ENCODE peak calls at places on chromosomes 5 and 9, in ten cellular contexts. Y is left ventricle myocardium inferior, W is GM13976, I is endodermal cell, K is kidney, H is WTC11, C is glutamatergic neuron, M is HFFc6, U is astrocyte of the spinal cord, T is endothelial cell. J is an unnamed sample.

GRCh38 chr5:115875447-115875846 is 33.7 kb downstream of the AP3S1 start:
- DNase-seq in U (no peak), H (no peak), C (no peak), W (no peak), T (no peak), M (no peak), K (no peak), I (peak; percentile 50), Y (no peak), J (no peak)

GRCh38 chr9:131276107-131276888 is at the start of gene FAM78A:
- DNase-seq in Y (peak; percentile 72), M (no peak), C (peak; percentile 63), H (peak; percentile 51), U (no peak), W (peak; percentile 65), I (peak; percentile 81), T (peak; percentile 45), K (peak; percentile 87), J (no peak)

GRCh38 chr9:72351538-72352453 is 13.2 kb downstream of the ZFAND5 start:
- DNase-seq in T (no peak), U (peak; percentile 78), M (peak; percentile 74), I (peak; percentile 59), C (no peak), H (no peak), K (no peak), W (no peak), Y (peak; percentile 37), J (no peak)

GRCh38 chr9:137502008-137502913 is 43.1 kb upstream of the NSMF start:
- DNase-seq in M (no peak), W (peak; percentile 81), Y (no peak), U (no peak), H (no peak), T (peak; percentile 40), C (peak; percentile 80), K (no peak), I (peak; percentile 66), J (no peak)

GRCh38 chr9:84947412-84947972 is 278.0 kb downstream of the NTRK2 start:
- DNase-seq in W (no peak), Y (peak; percentile 16), I (no peak), K (no peak), C (no peak), M (no peak), T (no peak), U (no peak), H (no peak), J (no peak)

GRCh38 chr5:119028575-119028974 is 40.2 kb upstream of the DTWD2 start:
- DNase-seq in Y (no peak), I (no peak), C (no peak), W (no peak), K (no peak), M (no peak), H (no peak), U (no peak), T (no peak), J (no peak)

GRCh38 chr9:79757906-79758669 is 186.3 kb downstream of the TLE4 start:
- DNase-seq in K (no peak), C (no peak), T (no peak), M (no peak), W (no peak), Y (no peak), U (peak; percentile 31), H (no peak), I (no peak), J (no peak)

GRCh38 chr5:176360894-176361436 is 599 bp downstream of the KIAA1191 start:
- DNase-seq in Y (no peak), K (no peak), C (no peak), H (no peak), U (no peak), I (no peak), W (no peak), T (peak; percentile 26), M (no peak), J (no peak)

GRCh38 chr9:14245901-14246525 is 67.9 kb downstream of the NFIB start:
- DNase-seq in Y (no peak), T (no peak), H (no peak), K (no peak), C (no peak), U (peak; percentile 53), I (no peak), W (no peak), M (no peak), J (no peak)

GRCh38 chr5:472656-473343 is 29.8 kb downstream of the EXOC3 start:
- DNase-seq in I (peak; percentile 90), T (peak; percentile 89), K (peak; percentile 96), H (peak; percentile 72), Y (peak; percentile 90), M (peak; percentile 59), W (peak; percentile 99), U (peak; percentile 63), C (peak; percentile 91), J (peak; percentile 93)

GRCh38 chr5:68187268-68188055 is 28.1 kb upstream of the PIK3R1 start:
- DNase-seq in M (no peak), H (peak; percentile 68), Y (peak; percentile 23), C (peak; percentile 53), W (no peak), I (peak; percentile 85), K (peak; percentile 74), U (peak; percentile 73), T (peak; percentile 46), J (no peak)

GRCh38 chr5:103375356-103375755 is 116.8 kb downstream of the MACIR start:
- DNase-seq in U (peak; percentile 88), M (peak; percentile 43), I (no peak), T (no peak), Y (no peak), K (no peak), H (no peak), C (no peak), W (no peak), J (no peak)

GRCh38 chr9:21813575-21814473 is 11.4 kb downstream of the MTAP start:
- DNase-seq in Y (peak; percentile 20), U (peak; percentile 90), M (peak; percentile 74), W (peak; percentile 56), T (peak; percentile 54), I (peak; percentile 63), C (peak; percentile 41), H (peak; percentile 20), K (no peak), J (no peak)

GRCh38 chr5:94240064-94240463 is 378.3 kb downstream of the KIAA0825 start:
- DNase-seq in C (no peak), U (no peak), I (no peak), K (no peak), M (no peak), Y (no peak), W (no peak), H (no peak), T (no peak), J (no peak)

DNA sequence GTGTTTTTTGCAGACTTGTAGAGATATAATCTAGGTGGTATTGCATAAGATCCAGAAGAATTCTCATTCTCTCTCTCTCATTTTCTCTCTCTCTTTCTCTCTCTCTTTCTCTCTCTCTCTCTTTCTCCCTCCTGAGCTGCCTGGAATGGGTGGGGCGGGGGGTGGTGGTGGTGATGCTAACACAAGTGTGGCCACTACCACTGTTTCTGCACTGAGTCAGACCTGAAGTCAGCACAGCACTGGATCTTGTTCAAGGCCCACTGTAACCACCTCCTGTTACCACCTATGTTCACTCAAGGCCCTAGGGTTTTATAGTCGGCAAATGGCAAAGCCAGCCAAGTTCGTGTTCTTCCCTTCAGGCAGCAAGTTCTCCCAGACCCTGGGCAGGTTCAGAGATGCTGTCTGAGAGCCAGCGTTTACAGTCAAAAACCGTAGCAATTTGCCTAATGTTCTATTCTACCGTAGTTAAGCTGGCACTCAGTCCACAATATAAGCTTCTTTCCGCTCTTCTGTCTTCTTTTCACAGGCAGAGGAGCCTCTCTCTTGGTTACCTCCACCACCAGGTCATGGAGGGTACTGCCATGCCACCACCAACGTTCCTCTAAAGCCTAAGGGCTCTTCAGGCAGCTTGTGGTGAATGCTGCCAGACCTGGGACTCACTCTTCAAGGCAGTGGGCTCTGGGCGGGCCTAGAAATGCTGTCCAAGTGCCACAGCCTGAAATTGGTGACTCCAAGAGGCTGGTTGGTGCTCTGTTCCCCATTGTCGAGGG is 235.7 kb upstream of the PRR16 start:
- DNase-seq in W (no peak), Y (no peak), K (no peak), C (no peak), M (peak; percentile 7), U (no peak), H (peak; percentile 31), T (no peak), I (peak; percentile 83), J (no peak)
- TF ChIP-seq CTCF in W (no peak), Y (no peak), K (no peak), C (no peak), M (peak; percentile 7), U (no peak), H (peak; percentile 28), T (no peak), I (peak; percentile 67), J (peak; percentile 15)

GRCh38 chr5:154461531-154461930 is 15.7 kb downstream of the SAP30L start:
- DNase-seq in U (no peak), W (no peak), M (no peak), T (no peak), H (peak; percentile 49), I (peak; percentile 74), K (no peak), C (no peak), Y (no peak), J (no peak)
- TF ChIP-seq CTCF in U (peak; percentile 48), W (no peak), M (peak; percentile 61), T (peak; percentile 37), H (no peak), I (peak; percentile 72), K (no peak), C (peak; percentile 60), Y (peak; percentile 30), J (peak; percentile 36)

GRCh38 chr5:2848634-2849033 is 97.2 kb upstream of the IRX2 start:
- DNase-seq in M (no peak), U (no peak), C (no peak), W (no peak), K (no peak), H (no peak), Y (no peak), I (no peak), T (no peak), J (no peak)
- TF ChIP-seq CTCF in M (peak; percentile 41), U (no peak), C (peak; percentile 18), W (no peak), K (no peak), H (no peak), Y (no peak), I (peak; percentile 69), T (no peak), J (peak; percentile 65)

GRCh38 chr9:130054820-130055219 is 1.1 kb downstream of the GPR107 start:
- DNase-seq in T (no peak), K (no peak), M (no peak), U (no peak), W (no peak), Y (no peak), I (no peak), C (no peak), H (no peak), J (no peak)

GRCh38 chr9:130060296-130060695 is 6.6 kb downstream of the GPR107 start:
- DNase-seq in Y (no peak), U (no peak), W (no peak), H (no peak), K (no peak), M (no peak), T (no peak), C (no peak), I (peak; percentile 15), J (no peak)

GRCh38 chr9:130054428-130054786 is 701 bp downstream of the GPR107 start:
- DNase-seq in M (no peak), I (no peak), T (no peak), H (no peak), U (no peak), K (no peak), C (no peak), W (no peak), Y (no peak), J (no peak)

GRCh38 chr9:130058887-130059286 is 5.2 kb downstream of the GPR107 start:
- DNase-seq in T (no peak), Y (no peak), M (no peak), C (no peak), H (no peak), U (no peak), I (no peak), W (no peak), K (no peak), J (no peak)

GRCh38 chr9:130058154-130058553 is 4.4 kb downstream of the GPR107 start:
- DNase-seq in U (no peak), M (no peak), K (no peak), Y (no peak), C (no peak), T (no peak), H (no peak), W (no peak), I (no peak), J (no peak)
- TF ChIP-seq CTCF in U (peak; percentile 37), M (peak; percentile 60), K (no peak), Y (no peak), C (peak; percentile 52), T (peak; percentile 42), H (peak; percentile 4), W (no peak), I (peak; percentile 70), J (peak; percentile 65)

J was measured in type B pancreatic cell.